ENCODE peak calls at places on chromosomes 5 and 9, in ten cellular contexts. One of them, this sample, is unnamed.
A peak's percentile ranks its signal among the peaks of the same experiment; 100 is the strongest.

GRCh38 chr5:169710675-169711074 is 73.6 kb downstream of the DOCK2 start:
- DNase-seq in stimulated activated CD8-positive, alpha-beta memory T cell treated with anti-CD3 and anti-CD28 coated beads, Interleukin-15, amount 100 ng/mL, for 48 hours: no peak
- DNase-seq in activated CD8-positive, alpha-beta memory T cell treated with anti-CD3 and anti-CD28 coated beads, Interleukin-2, amount 50 U/mL, for 48 hours: no peak
- DNase-seq in A673: no peak
- DNase-seq in Caki2: no peak
- DNase-seq in stimulated activated CD4-positive, alpha-beta T cell treated with anti-CD3 and anti-CD28 coated beads, Interleukin-4, amount 100 ng/mL, for 48 hours: no peak
- DNase-seq in BJ: no peak
- DNase-seq in adipocyte: no peak
- DNase-seq in naive thymus-derived CD8-positive, alpha-beta T cell: no peak
- DNase-seq in ovary: no peak
- DNase-seq in this sample: no peak

GRCh38 chr5:50646591-50646990 is 19.8 kb upstream of the PARP8 start:
- DNase-seq in ovary: no peak
- DNase-seq in stimulated activated CD4-positive, alpha-beta T cell treated with anti-CD3 and anti-CD28 coated beads, Interleukin-4, amount 100 ng/mL, for 48 hours: no peak
- DNase-seq in BJ: no peak
- DNase-seq in adipocyte: no peak
- DNase-seq in stimulated activated CD8-positive, alpha-beta memory T cell treated with anti-CD3 and anti-CD28 coated beads, Interleukin-15, amount 100 ng/mL, for 48 hours: no peak
- DNase-seq in activated CD8-positive, alpha-beta memory T cell treated with anti-CD3 and anti-CD28 coated beads, Interleukin-2, amount 50 U/mL, for 48 hours: no peak
- DNase-seq in Caki2: no peak
- DNase-seq in A673: no peak
- DNase-seq in naive thymus-derived CD8-positive, alpha-beta T cell: no peak
- DNase-seq in this sample: no peak

GRCh38 chr5:124952079-124952478 is 205.6 kb upstream of the ZNF608 start:
- DNase-seq in activated CD8-positive, alpha-beta memory T cell treated with anti-CD3 and anti-CD28 coated beads, Interleukin-2, amount 50 U/mL, for 48 hours: no peak
- DNase-seq in ovary: no peak
- DNase-seq in adipocyte: no peak
- DNase-seq in Caki2: no peak
- DNase-seq in stimulated activated CD4-positive, alpha-beta T cell treated with anti-CD3 and anti-CD28 coated beads, Interleukin-4, amount 100 ng/mL, for 48 hours: no peak
- DNase-seq in A673: no peak
- DNase-seq in naive thymus-derived CD8-positive, alpha-beta T cell: no peak
- DNase-seq in BJ: no peak
- DNase-seq in stimulated activated CD8-positive, alpha-beta memory T cell treated with anti-CD3 and anti-CD28 coated beads, Interleukin-15, amount 100 ng/mL, for 48 hours: no peak
- DNase-seq in this sample: no peak

GRCh38 chr9:127763918-127764384 is 14.5 kb downstream of the SH2D3C start:
- DNase-seq in Caki2: no peak
- DNase-seq in A673: no peak
- DNase-seq in ovary: no peak
- DNase-seq in stimulated activated CD4-positive, alpha-beta T cell treated with anti-CD3 and anti-CD28 coated beads, Interleukin-4, amount 100 ng/mL, for 48 hours: no peak
- DNase-seq in naive thymus-derived CD8-positive, alpha-beta T cell: no peak
- DNase-seq in BJ: no peak
- DNase-seq in stimulated activated CD8-positive, alpha-beta memory T cell treated with anti-CD3 and anti-CD28 coated beads, Interleukin-15, amount 100 ng/mL, for 48 hours: no peak
- DNase-seq in adipocyte: no peak
- DNase-seq in activated CD8-positive, alpha-beta memory T cell treated with anti-CD3 and anti-CD28 coated beads, Interleukin-2, amount 50 U/mL, for 48 hours: no peak
- DNase-seq in this sample: peak; percentile 67

GRCh38 chr5:171710451-171711024 is 75.1 kb upstream of the SMIM23 start:
- DNase-seq in A673: no peak
- DNase-seq in naive thymus-derived CD8-positive, alpha-beta T cell: no peak
- DNase-seq in stimulated activated CD4-positive, alpha-beta T cell treated with anti-CD3 and anti-CD28 coated beads, Interleukin-4, amount 100 ng/mL, for 48 hours: no peak
- DNase-seq in stimulated activated CD8-positive, alpha-beta memory T cell treated with anti-CD3 and anti-CD28 coated beads, Interleukin-15, amount 100 ng/mL, for 48 hours: no peak
- DNase-seq in activated CD8-positive, alpha-beta memory T cell treated with anti-CD3 and anti-CD28 coated beads, Interleukin-2, amount 50 U/mL, for 48 hours: no peak
- DNase-seq in ovary: no peak
- DNase-seq in Caki2: no peak
- DNase-seq in BJ: no peak
- DNase-seq in adipocyte: no peak
- DNase-seq in this sample: no peak

GRCh38 chr5:57181151-57181550 is 7.3 kb downstream of the GPBP1 start:
- DNase-seq in Caki2: no peak
- DNase-seq in naive thymus-derived CD8-positive, alpha-beta T cell: peak; percentile 28
- DNase-seq in activated CD8-positive, alpha-beta memory T cell treated with anti-CD3 and anti-CD28 coated beads, Interleukin-2, amount 50 U/mL, for 48 hours: no peak
- DNase-seq in stimulated activated CD8-positive, alpha-beta memory T cell treated with anti-CD3 and anti-CD28 coated beads, Interleukin-15, amount 100 ng/mL, for 48 hours: no peak
- DNase-seq in A673: no peak
- DNase-seq in stimulated activated CD4-positive, alpha-beta T cell treated with anti-CD3 and anti-CD28 coated beads, Interleukin-4, amount 100 ng/mL, for 48 hours: no peak
- DNase-seq in BJ: no peak
- DNase-seq in ovary: no peak
- DNase-seq in adipocyte: no peak
- DNase-seq in this sample: no peak

GRCh38 chr5:62432618-62433064 is 20.1 kb downstream of the IPO11 start:
- DNase-seq in adipocyte: no peak
- DNase-seq in ovary: no peak
- DNase-seq in naive thymus-derived CD8-positive, alpha-beta T cell: no peak
- DNase-seq in BJ: no peak
- DNase-seq in stimulated activated CD8-positive, alpha-beta memory T cell treated with anti-CD3 and anti-CD28 coated beads, Interleukin-15, amount 100 ng/mL, for 48 hours: no peak
- DNase-seq in activated CD8-positive, alpha-beta memory T cell treated with anti-CD3 and anti-CD28 coated beads, Interleukin-2, amount 50 U/mL, for 48 hours: no peak
- DNase-seq in A673: no peak
- DNase-seq in Caki2: no peak
- DNase-seq in stimulated activated CD4-positive, alpha-beta T cell treated with anti-CD3 and anti-CD28 coated beads, Interleukin-4, amount 100 ng/mL, for 48 hours: no peak
- DNase-seq in this sample: no peak

GRCh38 chr9:107710988-107711387 is 221.4 kb upstream of the KLF4 start:
- DNase-seq in BJ: no peak
- DNase-seq in A673: no peak
- DNase-seq in activated CD8-positive, alpha-beta memory T cell treated with anti-CD3 and anti-CD28 coated beads, Interleukin-2, amount 50 U/mL, for 48 hours: no peak
- DNase-seq in adipocyte: no peak
- DNase-seq in naive thymus-derived CD8-positive, alpha-beta T cell: no peak
- DNase-seq in stimulated activated CD4-positive, alpha-beta T cell treated with anti-CD3 and anti-CD28 coated beads, Interleukin-4, amount 100 ng/mL, for 48 hours: no peak
- DNase-seq in ovary: no peak
- DNase-seq in Caki2: no peak
- DNase-seq in stimulated activated CD8-positive, alpha-beta memory T cell treated with anti-CD3 and anti-CD28 coated beads, Interleukin-15, amount 100 ng/mL, for 48 hours: no peak
- DNase-seq in this sample: no peak

GRCh38 chr9:108761530-108762347 is 94.0 kb downstream of the ACTL7B start:
- DNase-seq in stimulated activated CD8-positive, alpha-beta memory T cell treated with anti-CD3 and anti-CD28 coated beads, Interleukin-15, amount 100 ng/mL, for 48 hours: peak; percentile 1
- DNase-seq in stimulated activated CD4-positive, alpha-beta T cell treated with anti-CD3 and anti-CD28 coated beads, Interleukin-4, amount 100 ng/mL, for 48 hours: peak; percentile 18
- DNase-seq in activated CD8-positive, alpha-beta memory T cell treated with anti-CD3 and anti-CD28 coated beads, Interleukin-2, amount 50 U/mL, for 48 hours: peak; percentile 68
- DNase-seq in ovary: no peak
- DNase-seq in naive thymus-derived CD8-positive, alpha-beta T cell: no peak
- DNase-seq in A673: peak; percentile 64
- DNase-seq in BJ: no peak
- DNase-seq in adipocyte: peak; percentile 81
- DNase-seq in Caki2: peak; percentile 53
- DNase-seq in this sample: peak; percentile 69

GRCh38 chr5:173078878-173079277 is 22.7 kb downstream of the CREBRF start:
- DNase-seq in activated CD8-positive, alpha-beta memory T cell treated with anti-CD3 and anti-CD28 coated beads, Interleukin-2, amount 50 U/mL, for 48 hours: no peak
- DNase-seq in BJ: no peak
- DNase-seq in Caki2: no peak
- DNase-seq in adipocyte: no peak
- DNase-seq in naive thymus-derived CD8-positive, alpha-beta T cell: no peak
- DNase-seq in A673: no peak
- DNase-seq in ovary: no peak
- DNase-seq in stimulated activated CD8-positive, alpha-beta memory T cell treated with anti-CD3 and anti-CD28 coated beads, Interleukin-15, amount 100 ng/mL, for 48 hours: no peak
- DNase-seq in stimulated activated CD4-positive, alpha-beta T cell treated with anti-CD3 and anti-CD28 coated beads, Interleukin-4, amount 100 ng/mL, for 48 hours: no peak
- DNase-seq in this sample: no peak

GRCh38 chr9:98968596-98969337 is 25.1 kb downstream of the COL15A1 start:
- DNase-seq in A673: no peak
- DNase-seq in adipocyte: no peak
- DNase-seq in naive thymus-derived CD8-positive, alpha-beta T cell: no peak
- DNase-seq in stimulated activated CD4-positive, alpha-beta T cell treated with anti-CD3 and anti-CD28 coated beads, Interleukin-4, amount 100 ng/mL, for 48 hours: no peak
- DNase-seq in Caki2: no peak
- DNase-seq in stimulated activated CD8-positive, alpha-beta memory T cell treated with anti-CD3 and anti-CD28 coated beads, Interleukin-15, amount 100 ng/mL, for 48 hours: no peak
- DNase-seq in BJ: no peak
- DNase-seq in activated CD8-positive, alpha-beta memory T cell treated with anti-CD3 and anti-CD28 coated beads, Interleukin-2, amount 50 U/mL, for 48 hours: no peak
- DNase-seq in ovary: no peak
- DNase-seq in this sample: no peak

GRCh38 chr5:124199902-124200301 is 546.5 kb downstream of the ZNF608 start:
- DNase-seq in activated CD8-positive, alpha-beta memory T cell treated with anti-CD3 and anti-CD28 coated beads, Interleukin-2, amount 50 U/mL, for 48 hours: no peak
- DNase-seq in naive thymus-derived CD8-positive, alpha-beta T cell: no peak
- DNase-seq in adipocyte: no peak
- DNase-seq in stimulated activated CD8-positive, alpha-beta memory T cell treated with anti-CD3 and anti-CD28 coated beads, Interleukin-15, amount 100 ng/mL, for 48 hours: no peak
- DNase-seq in BJ: no peak
- DNase-seq in ovary: no peak
- DNase-seq in Caki2: no peak
- DNase-seq in A673: no peak
- DNase-seq in stimulated activated CD4-positive, alpha-beta T cell treated with anti-CD3 and anti-CD28 coated beads, Interleukin-4, amount 100 ng/mL, for 48 hours: no peak
- DNase-seq in this sample: no peak

GRCh38 chr9:97660847-97661246 is 27.2 kb downstream of the NCBP1 start:
- DNase-seq in A673: no peak
- DNase-seq in stimulated activated CD4-positive, alpha-beta T cell treated with anti-CD3 and anti-CD28 coated beads, Interleukin-4, amount 100 ng/mL, for 48 hours: no peak
- DNase-seq in ovary: no peak
- DNase-seq in naive thymus-derived CD8-positive, alpha-beta T cell: no peak
- DNase-seq in Caki2: no peak
- DNase-seq in adipocyte: peak; percentile 62
- DNase-seq in stimulated activated CD8-positive, alpha-beta memory T cell treated with anti-CD3 and anti-CD28 coated beads, Interleukin-15, amount 100 ng/mL, for 48 hours: no peak
- DNase-seq in activated CD8-positive, alpha-beta memory T cell treated with anti-CD3 and anti-CD28 coated beads, Interleukin-2, amount 50 U/mL, for 48 hours: no peak
- DNase-seq in BJ: no peak
- DNase-seq in this sample: peak; percentile 7

GRCh38 chr5:139796061-139796806 is 626 bp downstream of the PSD2 start:
- DNase-seq in naive thymus-derived CD8-positive, alpha-beta T cell: no peak
- DNase-seq in adipocyte: no peak
- DNase-seq in activated CD8-positive, alpha-beta memory T cell treated with anti-CD3 and anti-CD28 coated beads, Interleukin-2, amount 50 U/mL, for 48 hours: no peak
- DNase-seq in stimulated activated CD4-positive, alpha-beta T cell treated with anti-CD3 and anti-CD28 coated beads, Interleukin-4, amount 100 ng/mL, for 48 hours: no peak
- DNase-seq in ovary: no peak
- DNase-seq in stimulated activated CD8-positive, alpha-beta memory T cell treated with anti-CD3 and anti-CD28 coated beads, Interleukin-15, amount 100 ng/mL, for 48 hours: no peak
- DNase-seq in Caki2: no peak
- DNase-seq in BJ: no peak
- DNase-seq in A673: no peak
- DNase-seq in this sample: no peak

GRCh38 chr9:36158122-36158521 is 11.1 kb upstream of the CCIN start:
- DNase-seq in ovary: no peak
- DNase-seq in activated CD8-positive, alpha-beta memory T cell treated with anti-CD3 and anti-CD28 coated beads, Interleukin-2, amount 50 U/mL, for 48 hours: no peak
- DNase-seq in adipocyte: no peak
- DNase-seq in Caki2: no peak
- DNase-seq in naive thymus-derived CD8-positive, alpha-beta T cell: no peak
- DNase-seq in A673: no peak
- DNase-seq in stimulated activated CD4-positive, alpha-beta T cell treated with anti-CD3 and anti-CD28 coated beads, Interleukin-4, amount 100 ng/mL, for 48 hours: no peak
- DNase-seq in BJ: no peak
- DNase-seq in stimulated activated CD8-positive, alpha-beta memory T cell treated with anti-CD3 and anti-CD28 coated beads, Interleukin-15, amount 100 ng/mL, for 48 hours: no peak
- DNase-seq in this sample: peak; percentile 82

GRCh38 chr5:131628990-131629389 is 6.0 kb downstream of the RAPGEF6 start:
- DNase-seq in naive thymus-derived CD8-positive, alpha-beta T cell: no peak
- DNase-seq in ovary: no peak
- DNase-seq in adipocyte: peak; percentile 39
- DNase-seq in BJ: no peak
- DNase-seq in stimulated activated CD4-positive, alpha-beta T cell treated with anti-CD3 and anti-CD28 coated beads, Interleukin-4, amount 100 ng/mL, for 48 hours: no peak
- DNase-seq in stimulated activated CD8-positive, alpha-beta memory T cell treated with anti-CD3 and anti-CD28 coated beads, Interleukin-15, amount 100 ng/mL, for 48 hours: no peak
- DNase-seq in A673: peak; percentile 14
- DNase-seq in Caki2: no peak
- DNase-seq in activated CD8-positive, alpha-beta memory T cell treated with anti-CD3 and anti-CD28 coated beads, Interleukin-2, amount 50 U/mL, for 48 hours: no peak
- DNase-seq in this sample: no peak

GRCh38 chr5:57215629-57216195 is 41.9 kb downstream of the GPBP1 start:
- DNase-seq in adipocyte: no peak
- DNase-seq in naive thymus-derived CD8-positive, alpha-beta T cell: no peak
- DNase-seq in ovary: no peak
- DNase-seq in activated CD8-positive, alpha-beta memory T cell treated with anti-CD3 and anti-CD28 coated beads, Interleukin-2, amount 50 U/mL, for 48 hours: no peak
- DNase-seq in stimulated activated CD4-positive, alpha-beta T cell treated with anti-CD3 and anti-CD28 coated beads, Interleukin-4, amount 100 ng/mL, for 48 hours: no peak
- DNase-seq in Caki2: peak; percentile 17
- DNase-seq in stimulated activated CD8-positive, alpha-beta memory T cell treated with anti-CD3 and anti-CD28 coated beads, Interleukin-15, amount 100 ng/mL, for 48 hours: no peak
- DNase-seq in BJ: no peak
- DNase-seq in A673: no peak
- DNase-seq in this sample: peak; percentile 34

GRCh38 chr5:60036539-60036938 is 143.0 kb upstream of the PDE4D start:
- DNase-seq in ovary: no peak
- DNase-seq in Caki2: no peak
- DNase-seq in BJ: no peak
- DNase-seq in adipocyte: no peak
- DNase-seq in stimulated activated CD8-positive, alpha-beta memory T cell treated with anti-CD3 and anti-CD28 coated beads, Interleukin-15, amount 100 ng/mL, for 48 hours: no peak
- DNase-seq in naive thymus-derived CD8-positive, alpha-beta T cell: no peak
- DNase-seq in stimulated activated CD4-positive, alpha-beta T cell treated with anti-CD3 and anti-CD28 coated beads, Interleukin-4, amount 100 ng/mL, for 48 hours: no peak
- DNase-seq in A673: no peak
- DNase-seq in activated CD8-positive, alpha-beta memory T cell treated with anti-CD3 and anti-CD28 coated beads, Interleukin-2, amount 50 U/mL, for 48 hours: no peak
- DNase-seq in this sample: no peak

GRCh38 chr5:78273436-78273835 is 21.1 kb downstream of the AP3B1 start:
- DNase-seq in Caki2: no peak
- DNase-seq in BJ: no peak
- DNase-seq in stimulated activated CD8-positive, alpha-beta memory T cell treated with anti-CD3 and anti-CD28 coated beads, Interleukin-15, amount 100 ng/mL, for 48 hours: no peak
- DNase-seq in activated CD8-positive, alpha-beta memory T cell treated with anti-CD3 and anti-CD28 coated beads, Interleukin-2, amount 50 U/mL, for 48 hours: no peak
- DNase-seq in naive thymus-derived CD8-positive, alpha-beta T cell: no peak
- DNase-seq in stimulated activated CD4-positive, alpha-beta T cell treated with anti-CD3 and anti-CD28 coated beads, Interleukin-4, amount 100 ng/mL, for 48 hours: no peak
- DNase-seq in adipocyte: no peak
- DNase-seq in ovary: no peak
- DNase-seq in A673: no peak
- DNase-seq in this sample: peak; percentile 37

GRCh38 chr9:90175865-90176264 is 466.8 kb downstream of the DIRAS2 start:
- DNase-seq in stimulated activated CD8-positive, alpha-beta memory T cell treated with anti-CD3 and anti-CD28 coated beads, Interleukin-15, amount 100 ng/mL, for 48 hours: no peak
- DNase-seq in activated CD8-positive, alpha-beta memory T cell treated with anti-CD3 and anti-CD28 coated beads, Interleukin-2, amount 50 U/mL, for 48 hours: no peak
- DNase-seq in stimulated activated CD4-positive, alpha-beta T cell treated with anti-CD3 and anti-CD28 coated beads, Interleukin-4, amount 100 ng/mL, for 48 hours: no peak
- DNase-seq in naive thymus-derived CD8-positive, alpha-beta T cell: no peak
- DNase-seq in Caki2: no peak
- DNase-seq in A673: no peak
- DNase-seq in ovary: no peak
- DNase-seq in BJ: no peak
- DNase-seq in adipocyte: no peak
- DNase-seq in this sample: no peak

GRCh38 chr9:111533099-111533785 is 8.3 kb downstream of the ZNF483 start:
- DNase-seq in BJ: no peak
- DNase-seq in adipocyte: peak; percentile 10
- DNase-seq in stimulated activated CD8-positive, alpha-beta memory T cell treated with anti-CD3 and anti-CD28 coated beads, Interleukin-15, amount 100 ng/mL, for 48 hours: no peak
- DNase-seq in Caki2: no peak
- DNase-seq in ovary: no peak
- DNase-seq in stimulated activated CD4-positive, alpha-beta T cell treated with anti-CD3 and anti-CD28 coated beads, Interleukin-4, amount 100 ng/mL, for 48 hours: no peak
- DNase-seq in A673: no peak
- DNase-seq in activated CD8-positive, alpha-beta memory T cell treated with anti-CD3 and anti-CD28 coated beads, Interleukin-2, amount 50 U/mL, for 48 hours: no peak
- DNase-seq in naive thymus-derived CD8-positive, alpha-beta T cell: no peak
- DNase-seq in this sample: peak; percentile 66

GRCh38 chr9:116813029-116813295 is 125.9 kb downstream of the TRIM32 start:
- DNase-seq in Caki2: no peak
- DNase-seq in stimulated activated CD8-positive, alpha-beta memory T cell treated with anti-CD3 and anti-CD28 coated beads, Interleukin-15, amount 100 ng/mL, for 48 hours: no peak
- DNase-seq in ovary: no peak
- DNase-seq in naive thymus-derived CD8-positive, alpha-beta T cell: no peak
- DNase-seq in BJ: no peak
- DNase-seq in adipocyte: no peak
- DNase-seq in activated CD8-positive, alpha-beta memory T cell treated with anti-CD3 and anti-CD28 coated beads, Interleukin-2, amount 50 U/mL, for 48 hours: no peak
- DNase-seq in stimulated activated CD4-positive, alpha-beta T cell treated with anti-CD3 and anti-CD28 coated beads, Interleukin-4, amount 100 ng/mL, for 48 hours: no peak
- DNase-seq in A673: no peak
- DNase-seq in this sample: no peak

GRCh38 chr5:172701336-172702061 is 60.4 kb downstream of the NEURL1B start:
- DNase-seq in stimulated activated CD8-positive, alpha-beta memory T cell treated with anti-CD3 and anti-CD28 coated beads, Interleukin-15, amount 100 ng/mL, for 48 hours: no peak
- DNase-seq in naive thymus-derived CD8-positive, alpha-beta T cell: no peak
- DNase-seq in adipocyte: no peak
- DNase-seq in ovary: no peak
- DNase-seq in Caki2: no peak
- DNase-seq in stimulated activated CD4-positive, alpha-beta T cell treated with anti-CD3 and anti-CD28 coated beads, Interleukin-4, amount 100 ng/mL, for 48 hours: no peak
- DNase-seq in BJ: no peak
- DNase-seq in A673: no peak
- DNase-seq in activated CD8-positive, alpha-beta memory T cell treated with anti-CD3 and anti-CD28 coated beads, Interleukin-2, amount 50 U/mL, for 48 hours: no peak
- DNase-seq in this sample: no peak

GRCh38 chr5:111748304-111748763 is 8.7 kb downstream of the NREP start:
- DNase-seq in stimulated activated CD8-positive, alpha-beta memory T cell treated with anti-CD3 and anti-CD28 coated beads, Interleukin-15, amount 100 ng/mL, for 48 hours: no peak
- DNase-seq in A673: no peak
- DNase-seq in BJ: peak; percentile 62
- DNase-seq in Caki2: peak; percentile 65
- DNase-seq in naive thymus-derived CD8-positive, alpha-beta T cell: no peak
- DNase-seq in adipocyte: peak; percentile 86
- DNase-seq in stimulated activated CD4-positive, alpha-beta T cell treated with anti-CD3 and anti-CD28 coated beads, Interleukin-4, amount 100 ng/mL, for 48 hours: no peak
- DNase-seq in activated CD8-positive, alpha-beta memory T cell treated with anti-CD3 and anti-CD28 coated beads, Interleukin-2, amount 50 U/mL, for 48 hours: no peak
- DNase-seq in ovary: no peak
- DNase-seq in this sample: peak; percentile 79

GRCh38 chr5:35741126-35741711 is 115.5 kb upstream of the IL7R start:
- DNase-seq in ovary: no peak
- DNase-seq in naive thymus-derived CD8-positive, alpha-beta T cell: no peak
- DNase-seq in Caki2: no peak
- DNase-seq in A673: no peak
- DNase-seq in BJ: peak; percentile 44
- DNase-seq in activated CD8-positive, alpha-beta memory T cell treated with anti-CD3 and anti-CD28 coated beads, Interleukin-2, amount 50 U/mL, for 48 hours: no peak
- DNase-seq in adipocyte: no peak
- DNase-seq in stimulated activated CD4-positive, alpha-beta T cell treated with anti-CD3 and anti-CD28 coated beads, Interleukin-4, amount 100 ng/mL, for 48 hours: no peak
- DNase-seq in stimulated activated CD8-positive, alpha-beta memory T cell treated with anti-CD3 and anti-CD28 coated beads, Interleukin-15, amount 100 ng/mL, for 48 hours: no peak
- DNase-seq in this sample: no peak